ENCODE peak calls at places on chromosomes 12 and 14, in seven cellular contexts. T is keratinocyte; F is IMR-90; A is CD8-positive, alpha-beta memory T cell; M is stomach; V is tibial artery; Y is adrenal gland. X is an unnamed sample.
A peak's percentile ranks its signal among the peaks of the same experiment; 100 is the strongest.

GRCh38 chr14:92607702-92608429 is 94.3 kb downstream of the RIN3 start:
- DNase-seq in T (no peak), F (peak; percentile 89), A (no peak), M (no peak), V (no peak), Y (no peak), X (peak; percentile 66)

GRCh38 chr12:122813310-122813713 is 21.9 kb upstream of the HIP1R start:
- DNase-seq in T (no peak), F (no peak), A (no peak), M (no peak), V (no peak), Y (no peak), X (no peak)

GRCh38 chr14:67623114-67623513 is 3.4 kb downstream of the ARG2 start:
- DNase-seq in T (peak; percentile 30), F (no peak), A (no peak), M (no peak), V (no peak), Y (no peak), X (peak; percentile 48)

GRCh38 chr12:1811281-1811947 is 9.0 kb upstream of the LRTM2 start:
- DNase-seq in T (no peak), F (peak; percentile 52), A (peak; percentile 42), M (no peak), V (no peak), Y (no peak), X (peak; percentile 79)

GRCh38 chr14:36874396-36875138 is 212.9 kb downstream of the PAX9 start:
- DNase-seq in T (no peak), F (no peak), A (no peak), M (no peak), V (no peak), Y (no peak), X (no peak)

GRCh38 chr12:96510306-96510764 is 21.0 kb downstream of the CFAP54 start:
- DNase-seq in T (no peak), F (peak; percentile 45), A (no peak), M (no peak), V (no peak), Y (no peak), X (peak; percentile 42)

GRCh38 chr12:88698471-88698870 is 118.2 kb upstream of the KITLG start:
- DNase-seq in T (no peak), F (no peak), A (no peak), M (no peak), V (no peak), Y (no peak), X (no peak)

GRCh38 chr14:94665121-94665520 is 52.9 kb downstream of the SERPINA3 start:
- DNase-seq in T (no peak), F (peak; percentile 80), A (no peak), M (no peak), V (no peak), Y (no peak), X (peak; percentile 32)

GRCh38 chr14:94383777-94384176 is 4.6 kb downstream of the SERPINA1 start:
- DNase-seq in T (no peak), F (no peak), A (no peak), M (no peak), V (no peak), Y (no peak), X (no peak)

GRCh38 chr14:105477659-105478623 is 3.3 kb downstream of the CRIP2 start:
- DNase-seq in T (no peak), F (no peak), A (peak; percentile 65), M (no peak), V (peak; percentile 66), Y (no peak), X (no peak)

GRCh38 chr12:38544357-38545066 is 227.9 kb downstream of the ALG10B start:
- DNase-seq in T (no peak), F (no peak), A (no peak), M (no peak), V (no peak), Y (no peak), X (no peak)

GRCh38 chr12:55624056-55624455 is 12.6 kb upstream of the OR10P1 start:
- DNase-seq in T (no peak), F (no peak), A (no peak), M (no peak), V (no peak), Y (no peak), X (no peak)

GRCh38 chr14:96638041-96638855 is 136.1 kb downstream of the PAPOLA start:
- DNase-seq in T (no peak), F (no peak), A (no peak), M (peak; percentile 21), V (peak; percentile 42), Y (no peak), X (no peak)

GRCh38 chr14:34020014-34020413 is 69.1 kb upstream of the EGLN3 start:
- DNase-seq in T (no peak), F (no peak), A (no peak), M (no peak), V (no peak), Y (no peak), X (no peak)

GRCh38 chr14:34018564-34019244 is 67.8 kb upstream of the EGLN3 start:
- DNase-seq in T (no peak), F (no peak), A (no peak), M (no peak), V (no peak), Y (no peak), X (no peak)

GRCh38 chr14:34021096-34021495 is 70.2 kb upstream of the EGLN3 start:
- DNase-seq in T (no peak), F (no peak), A (no peak), M (no peak), V (no peak), Y (no peak), X (no peak)

GRCh38 chr14:34014936-34015335 is 64.1 kb upstream of the EGLN3 start:
- DNase-seq in T (no peak), F (no peak), A (no peak), M (no peak), V (no peak), Y (no peak), X (no peak)

DNA sequence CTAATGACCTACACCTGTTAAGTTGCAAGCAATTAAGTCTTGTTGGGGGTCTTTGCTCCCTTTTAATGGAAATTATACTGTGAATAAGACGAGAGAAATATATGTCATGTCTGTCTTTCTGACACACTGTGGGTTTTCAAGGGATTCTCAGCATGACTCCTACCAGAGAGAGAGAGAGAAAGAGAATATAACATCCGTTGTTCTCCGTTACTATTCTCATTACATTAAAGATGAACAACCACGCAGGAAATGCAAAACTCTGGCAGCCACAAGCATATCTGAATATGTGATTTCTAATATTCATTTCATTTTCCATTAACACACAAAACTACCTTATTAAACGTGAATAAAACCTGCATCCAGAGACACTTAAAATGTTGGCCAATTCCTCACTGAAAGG is 67.3 kb upstream of the EGLN3 start:
- DNase-seq in T (no peak), F (no peak), A (no peak), M (no peak), V (no peak), Y (no peak), X (no peak)
- H3K4me3 ChIP-seq in T (no peak overlapping the region), F (no peak overlapping the region), A (peak overlapping the region; percentile 23), M (no peak overlapping the region), V (peak overlapping the region; percentile 14), Y (no peak overlapping the region), X (no peak overlapping the region)

GRCh38 chr14:21262410-21262809 is 6.8 kb downstream of the HNRNPC start:
- DNase-seq in T (no peak), F (no peak), A (no peak), M (no peak), V (no peak), Y (no peak), X (no peak)

GRCh38 chr14:21261824-21262223 is 7.4 kb downstream of the HNRNPC start:
- DNase-seq in T (no peak), F (no peak), A (no peak), M (no peak), V (no peak), Y (no peak), X (no peak)

GRCh38 chr14:21267431-21267845 is 1.8 kb downstream of the HNRNPC start:
- DNase-seq in T (no peak), F (no peak), A (no peak), M (no peak), V (no peak), Y (no peak), X (no peak)

GRCh38 chr14:21263284-21264024 is 5.8 kb downstream of the HNRNPC start:
- DNase-seq in T (no peak), F (peak; percentile 49), A (no peak), M (no peak), V (no peak), Y (no peak), X (peak; percentile 79)

DNA sequence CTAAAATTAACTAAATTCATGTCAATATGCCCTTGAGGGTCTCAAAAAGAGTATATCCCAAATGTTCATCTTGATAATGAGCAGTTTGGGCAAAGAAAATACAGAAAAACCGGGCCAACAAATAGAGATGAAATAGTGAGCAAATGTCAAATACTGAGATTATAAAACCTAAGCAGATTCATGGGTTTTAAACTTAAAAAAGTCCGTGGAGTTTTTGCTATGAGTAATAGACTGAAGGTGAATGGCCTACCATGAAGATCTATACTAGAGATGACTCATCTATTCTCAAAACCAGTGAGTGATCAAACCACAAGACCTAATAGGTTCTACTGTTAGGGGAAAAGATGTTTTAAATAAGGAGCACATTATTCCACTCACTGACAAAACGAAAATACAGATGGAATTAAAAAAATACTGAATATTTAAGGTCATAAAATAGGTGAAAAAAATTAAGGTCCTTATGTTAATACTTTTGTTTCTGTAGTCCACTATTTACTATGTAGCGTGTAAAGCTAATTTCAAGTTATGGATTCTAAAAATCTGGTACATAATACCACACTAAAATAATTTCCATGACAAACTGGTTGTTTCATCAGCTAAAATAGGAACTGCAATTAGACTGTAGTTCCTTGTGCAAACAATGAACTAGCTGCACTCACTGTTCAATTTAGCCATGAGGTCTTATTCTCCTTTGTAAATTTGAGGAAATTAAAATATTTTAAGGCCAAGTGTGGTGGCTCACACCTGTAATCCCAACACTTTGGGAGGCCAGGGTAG is 5.0 kb downstream of the HNRNPC start:
- DNase-seq in T (peak; percentile 61), F (peak; percentile 91), A (no peak), M (no peak), V (no peak), Y (no peak), X (peak; percentile 91)
- H3K4me1 ChIP-seq in T (peaks cover 41% of the 10 kb centered on the region), F (peaks cover 8% of the 10 kb centered on the region), A (peaks cover 70% of the 10 kb centered on the region), M (peaks cover 89% of the 10 kb centered on the region), V (peaks cover 82% of the 10 kb centered on the region), Y (peaks cover 49% of the 10 kb centered on the region), X (peaks cover 18% of the 10 kb centered on the region)

GRCh38 chr12:105259226-105259625 is 23.3 kb upstream of the APPL2 start:
- DNase-seq in T (no peak), F (no peak), A (no peak), M (no peak), V (no peak), Y (no peak), X (no peak)

GRCh38 chr12:105256011-105256410 is 20.0 kb upstream of the APPL2 start:
- DNase-seq in T (no peak), F (peak; percentile 34), A (no peak), M (no peak), V (no peak), Y (no peak), X (peak; percentile 68)

GRCh38 chr12:105257321-105257728 is 21.4 kb upstream of the APPL2 start:
- DNase-seq in T (peak; percentile 40), F (peak; percentile 90), A (no peak), M (no peak), V (no peak), Y (peak; percentile 65), X (peak; percentile 97)

GRCh38 chr12:105253882-105254513 is 18.0 kb upstream of the APPL2 start:
- DNase-seq in T (peak; percentile 85), F (peak; percentile 73), A (no peak), M (no peak), V (no peak), Y (peak; percentile 53), X (peak; percentile 61)

GRCh38 chr12:105256921-105257320 is 20.9 kb upstream of the APPL2 start:
- DNase-seq in T (no peak), F (peak; percentile 89), A (no peak), M (no peak), V (no peak), Y (no peak), X (peak; percentile 92)
- H3K4me3 ChIP-seq in T (no peak overlapping the region), F (no peak overlapping the region), A (no peak overlapping the region), M (no peak overlapping the region), V (no peak overlapping the region), Y (no peak overlapping the region), X (no peak overlapping the region)

GRCh38 chr12:24996102-24996797 is 47.3 kb upstream of the BCAT1 start:
- DNase-seq in T (no peak), F (no peak), A (no peak), M (no peak), V (no peak), Y (no peak), X (peak; percentile 8)
- H3K4me1 ChIP-seq in T (peaks cover 7% of the 10 kb centered on the region), F (peaks cover 4% of the 10 kb centered on the region), A (peaks cover 12% of the 10 kb centered on the region), M (peaks cover 14% of the 10 kb centered on the region), V (peaks cover 27% of the 10 kb centered on the region), Y (no peaks in the 10 kb centered on the region), X (peaks cover 9% of the 10 kb centered on the region)

X was measured in fibroblast of lung.